ENCODE peak calls at places on chromosomes 7 and 10, in seven cellular contexts. B is PC-3, G is GM23338, S is HCT116, K is OCI-LY7, I is SK-N-SH, P is PC-9. N is an unnamed sample.

GRCh38 chr7:37304926-37305325 is 143.7 kb downstream of the ELMO1 start:
- DNase-seq in B (no peak), G (no peak), S (no peak), K (no peak), I (no peak), P (no peak), N (no peak)

GRCh38 chr10:81866753-81867152 is 8.2 kb upstream of the NRG3 start:
- DNase-seq in B (no peak), G (no peak), S (no peak), K (no peak), I (no peak), P (no peak), N (peak; percentile 18)

GRCh38 chr7:116511552-116512523 is 12.3 kb downstream of the CAV2 start:
- DNase-seq in B (peak; percentile 93), G (no peak), S (peak; percentile 85), K (peak; percentile 47), I (no peak), P (peak; percentile 59), N (no peak)

GRCh38 chr7:157224627-157225026 is 85.9 kb downstream of the UBE3C start:
- DNase-seq in B (peak; percentile 23), G (no peak), S (no peak), K (peak; percentile 36), I (peak; percentile 48), P (no peak), N (peak; percentile 43)

GRCh38 chr10:3043512-3044368 is 23.6 kb upstream of the PFKP start:
- DNase-seq in B (peak; percentile 62), G (peak; percentile 86), S (peak; percentile 74), K (peak; percentile 57), I (peak; percentile 83), P (peak; percentile 69), N (peak; percentile 83)

GRCh38 chr10:43702213-43702935 is 53.7 kb upstream of the ZNF32 start:
- DNase-seq in B (no peak), G (no peak), S (no peak), K (no peak), I (no peak), P (no peak), N (no peak)

GRCh38 chr7:90625562-90625961 is 29.4 kb downstream of the CDK14 start:
- DNase-seq in B (peak; percentile 13), G (peak; percentile 80), S (no peak), K (no peak), I (peak; percentile 49), P (peak; percentile 33), N (peak; percentile 78)

GRCh38 chr10:124384142-124384541 is 34.6 kb downstream of the OAT start:
- DNase-seq in B (no peak), G (no peak), S (no peak), K (no peak), I (peak; percentile 11), P (no peak), N (no peak)

GRCh38 chr7:151941009-151941408 is 15.2 kb upstream of the GALNTL5 start:
- DNase-seq in B (no peak), G (peak; percentile 11), S (no peak), K (no peak), I (no peak), P (no peak), N (no peak)

GRCh38 chr10:124560377-124560776 is 98.8 kb downstream of the LHPP start:
- DNase-seq in B (no peak), G (no peak), S (no peak), K (no peak), I (no peak), P (no peak), N (peak; percentile 67)

GRCh38 chr10:98340946-98341345 is 73.0 kb upstream of the LOXL4 start:
- DNase-seq in B (no peak), G (no peak), S (no peak), K (peak; percentile 10), I (peak; percentile 64), P (no peak), N (no peak)

GRCh38 chr10:14564268-14564744 is 210.4 kb downstream of the FAM107B start:
- DNase-seq in B (no peak), G (no peak), S (no peak), K (no peak), I (no peak), P (no peak), N (no peak)

GRCh38 chr10:14569274-14570060 is 205.2 kb downstream of the FAM107B start:
- DNase-seq in B (no peak), G (no peak), S (no peak), K (no peak), I (no peak), P (no peak), N (no peak)

GRCh38 chr10:14566498-14566897 is 208.2 kb downstream of the FAM107B start:
- DNase-seq in B (no peak), G (no peak), S (no peak), K (no peak), I (no peak), P (no peak), N (no peak)

GRCh38 chr10:14565199-14565598 is 209.5 kb downstream of the FAM107B start:
- DNase-seq in B (no peak), G (no peak), S (no peak), K (no peak), I (no peak), P (no peak), N (no peak)

GRCh38 chr10:14567421-14567820 is 207.3 kb downstream of the FAM107B start:
- DNase-seq in B (no peak), G (no peak), S (no peak), K (no peak), I (no peak), P (no peak), N (no peak)
- H3K27ac ChIP-seq in B (no peak overlapping the region), G (no peak overlapping the region), S (no peak overlapping the region), K (no peak overlapping the region), I (no peak overlapping the region), P (no peak overlapping the region), N (no peak overlapping the region)

GRCh38 chr10:93899109-93899508 is 5.3 kb downstream of the SLC35G1 start:
- DNase-seq in B (no peak), G (no peak), S (no peak), K (no peak), I (no peak), P (no peak), N (no peak)

GRCh38 chr10:93894516-93895378 is 969 bp downstream of the SLC35G1 start:
- DNase-seq in B (no peak), G (no peak), S (no peak), K (peak; percentile 16), I (peak; percentile 28), P (no peak), N (no peak)

GRCh38 chr10:93897070-93897797 is 3.5 kb downstream of the SLC35G1 start:
- DNase-seq in B (no peak), G (no peak), S (no peak), K (no peak), I (no peak), P (no peak), N (no peak)

GRCh38 chr10:93893646-93894515 is at the start of gene SLC35G1:
- DNase-seq in B (peak; percentile 64), G (peak; percentile 77), S (peak; percentile 38), K (peak; percentile 87), I (peak; percentile 95), P (peak; percentile 43), N (peak; percentile 86)
- TF ChIP-seq CTCF in B (no peak), G (no peak), S (no peak), K (peak; percentile 17), I (no peak), P (no peak), N (no peak)

DNA sequence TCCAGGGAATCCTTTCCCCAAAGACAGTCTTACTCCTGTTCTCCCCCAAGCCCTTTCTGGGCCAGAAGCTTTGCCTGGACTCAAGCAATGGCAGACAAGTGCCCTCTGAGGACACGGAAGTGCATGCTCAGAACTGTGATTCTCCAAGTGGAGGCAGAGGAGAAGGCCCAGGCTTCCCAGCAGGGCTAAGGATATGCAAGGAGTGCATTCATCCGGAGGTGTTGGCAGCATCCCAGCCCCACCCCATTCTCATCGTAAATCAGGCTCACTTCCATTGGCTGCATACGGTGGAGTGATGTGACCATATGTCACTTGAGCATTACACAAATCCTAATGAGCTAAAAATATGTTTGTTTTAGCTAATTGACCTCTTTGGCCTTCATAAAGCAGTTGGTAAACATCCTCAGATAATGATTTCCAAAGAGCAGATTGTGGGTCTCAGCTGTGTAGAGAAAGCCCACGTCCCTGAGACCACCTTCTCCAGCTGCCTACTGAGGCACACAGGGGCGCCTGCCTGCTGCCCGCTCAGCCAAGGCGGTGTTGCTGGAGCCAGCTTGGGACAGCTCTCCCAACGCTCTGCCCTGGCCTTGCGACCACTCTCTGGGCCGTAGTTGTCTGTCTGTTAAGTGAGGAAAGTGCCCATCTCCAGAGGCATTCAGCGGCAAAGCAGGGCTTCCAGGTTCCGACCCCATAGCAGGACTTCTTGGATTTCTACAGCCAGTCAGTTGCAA is 1.4 kb upstream of the RBP3 start:
- DNase-seq in B (no peak), G (no peak), S (no peak), K (no peak), I (no peak), P (no peak), N (peak; percentile 39)
- H3K9me2 ChIP-seq in B (no peaks in the 10 kb centered on the region), G (no peaks in the 10 kb centered on the region), S (no peaks in the 10 kb centered on the region), K (no peaks in the 10 kb centered on the region), I (peaks cover 4% of the 10 kb centered on the region), P (no peaks in the 10 kb centered on the region), N (no peaks in the 10 kb centered on the region)

GRCh38 chr7:99504281-99504602 is 220 bp upstream of the ZKSCAN5 start:
- DNase-seq in B (peak; percentile 93), G (peak; percentile 100), S (peak; percentile 93), K (no peak), I (peak; percentile 96), P (no peak), N (no peak)

GRCh38 chr7:99499713-99500636 is at the start of gene ZNF394:
- DNase-seq in B (peak; percentile 89), G (peak; percentile 99), S (peak; percentile 87), K (peak; percentile 93), I (peak; percentile 95), P (peak; percentile 88), N (peak; percentile 95)

GRCh38 chr7:99505324-99505662 is 831 bp downstream of the ZKSCAN5 start:
- DNase-seq in B (no peak), G (no peak), S (no peak), K (no peak), I (no peak), P (no peak), N (no peak)

GRCh38 chr7:99500637-99501009 is 542 bp upstream of the ZNF394 start:
- DNase-seq in B (no peak), G (no peak), S (no peak), K (no peak), I (no peak), P (no peak), N (no peak)

DNA sequence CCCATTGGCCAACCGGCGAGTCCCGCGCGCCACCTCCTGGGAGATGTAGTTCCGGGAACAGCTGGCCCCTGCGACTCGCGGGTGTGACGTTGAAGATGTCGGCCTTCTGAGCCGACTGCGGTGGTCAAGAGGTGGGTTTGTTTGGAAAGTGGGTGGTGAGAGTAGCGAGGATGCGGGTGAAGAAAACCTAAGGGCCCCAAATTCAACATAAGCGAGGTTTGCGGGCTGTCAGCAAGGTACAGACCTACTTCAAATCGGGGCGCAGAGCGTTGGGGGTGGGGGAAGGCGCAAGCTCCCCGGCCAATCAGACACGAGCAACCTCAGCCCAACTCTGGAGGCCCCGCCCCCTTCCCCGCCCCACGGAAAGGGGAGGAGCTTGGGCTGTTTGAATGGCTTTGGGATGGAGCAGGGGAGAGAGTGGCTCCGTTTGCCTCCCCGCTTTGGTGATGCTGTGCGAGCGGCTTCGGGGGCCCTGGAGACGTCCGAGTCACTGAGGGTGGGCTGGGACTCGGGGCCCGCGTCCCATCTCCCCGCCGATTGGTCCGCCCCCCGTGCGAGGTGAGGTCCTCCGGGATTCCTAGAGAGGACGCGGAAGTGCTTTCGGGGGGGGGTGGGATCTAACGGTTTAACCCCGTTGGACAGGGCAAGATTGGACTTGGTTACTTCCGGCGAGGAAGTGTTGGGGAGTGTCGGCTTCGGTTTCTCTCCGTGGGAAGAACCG is at the start of gene ZKSCAN5:
- DNase-seq in B (peak; percentile 85), G (peak; percentile 95), S (peak; percentile 94), K (peak; percentile 96), I (peak; percentile 95), P (peak; percentile 99), N (peak; percentile 98)
- H3K27ac ChIP-seq in B (peak within 1 kb of the TSS; percentile 39), G (peak within 1 kb of the TSS; percentile 94), S (peak within 1 kb of the TSS; percentile 82), K (peak within 1 kb of the TSS; percentile 73), I (peak within 1 kb of the TSS; percentile 91), P (no peak within 1 kb of the TSS), N (peak within 1 kb of the TSS; percentile 93)

N was measured in hepatocyte.